ENCODE peak calls at places on chromosomes 16 and 17, in six cellular contexts. C is NCI-H1436, I is uterus, H is NCI-H345, J is choroid plexus epithelial cell, P is activated T-cell treated with anti-CD3 and anti-CD28 coated beads for 1 hour. U is an unnamed sample.

GRCh38 chr17:54426287-54426886 is 474.3 kb upstream of the TOM1L1 start:
- DNase-seq in I (no peak), C (no peak), J (no peak), H (no peak), P (no peak), U (no peak)

GRCh38 chr16:89400740-89401139 is 89.6 kb downstream of the ANKRD11 start:
- DNase-seq in C (no peak), J (no peak), H (no peak), I (no peak), P (no peak), U (no peak)

GRCh38 chr16:84418056-84418849 is 49.9 kb downstream of the ATP2C2 start:
- DNase-seq in J (no peak), C (no peak), H (no peak), P (no peak), I (no peak), U (no peak)

GRCh38 chr16:25126820-25127232 is 15.3 kb downstream of the LCMT1 start:
- DNase-seq in C (peak; percentile 15), J (peak; percentile 88), P (no peak), I (no peak), H (peak; percentile 6), U (no peak)

GRCh38 chr17:29412780-29413565 is 22.8 kb downstream of the TAOK1 start:
- DNase-seq in C (no peak), I (no peak), P (no peak), H (no peak), J (peak; percentile 45), U (no peak)

GRCh38 chr17:8326591-8327583 is 12.8 kb upstream of the ODF4 start:
- DNase-seq in P (no peak), J (peak; percentile 26), C (peak; percentile 10), H (peak; percentile 5), I (peak; percentile 37), U (no peak)

GRCh38 chr17:57694051-57694450 is 51.0 kb downstream of the CCDC182 start:
- DNase-seq in I (no peak), H (no peak), J (no peak), P (no peak), C (no peak), U (no peak)

GRCh38 chr16:48053346-48053745 is 102.4 kb downstream of the ABCC12 start:
- DNase-seq in H (no peak), I (no peak), C (no peak), J (peak; percentile 89), P (no peak), U (no peak)

GRCh38 chr17:28147026-28147425 is 104.5 kb downstream of the NLK start:
- DNase-seq in J (no peak), I (no peak), H (no peak), P (no peak), C (peak; percentile 89), U (no peak)

GRCh38 chr17:73343168-73343634 is 31.4 kb upstream of the CDC42EP4 start:
- DNase-seq in H (no peak), P (no peak), I (peak; percentile 86), C (peak; percentile 85), J (peak; percentile 90), U (no peak)

GRCh38 chr17:49117581-49118230 is 14.9 kb upstream of the B4GALNT2 start:
- DNase-seq in C (no peak), H (no peak), I (no peak), P (no peak), J (no peak), U (no peak)

GRCh38 chr16:11976850-11977205 is 294 bp downstream of the SNX29 start:
- DNase-seq in J (no peak), I (no peak), H (no peak), C (no peak), P (no peak), U (no peak)

GRCh38 chr16:80369559-80369958 is 171.2 kb upstream of the DYNLRB2 start:
- DNase-seq in I (peak; percentile 66), H (no peak), P (no peak), J (peak; percentile 81), C (no peak), U (no peak)

GRCh38 chr16:56409195-56409594 is 16.1 kb downstream of the AMFR start:
- DNase-seq in P (no peak), C (no peak), I (no peak), J (peak; percentile 73), H (no peak), U (no peak)

GRCh38 chr16:66342294-66342900 is 24.1 kb upstream of the CDH5 start:
- DNase-seq in J (peak; percentile 32), I (no peak), C (no peak), H (no peak), P (peak; percentile 8), U (no peak)

GRCh38 chr16:64174327-64174726 is 947.5 kb downstream of the CDH11 start:
- DNase-seq in P (no peak), H (no peak), C (no peak), I (no peak), J (no peak), U (no peak)

GRCh38 chr16:15961060-15961511 is 11.7 kb downstream of the ABCC1 start:
- DNase-seq in I (no peak), C (no peak), H (no peak), P (peak; percentile 38), J (peak; percentile 60), U (no peak)

GRCh38 chr17:21014498-21014897 is 28.3 kb downstream of the USP22 start:
- DNase-seq in I (no peak), J (no peak), P (no peak), H (no peak), C (no peak), U (no peak)

GRCh38 chr16:14198603-14199002 is 127.5 kb downstream of the MRTFB start:
- DNase-seq in C (no peak), J (no peak), H (no peak), I (no peak), P (no peak), U (no peak)

GRCh38 chr17:78338860-78339259 is 21.0 kb downstream of the SOCS3 start:
- DNase-seq in H (no peak), C (no peak), P (no peak), I (no peak), J (no peak), U (no peak)

GRCh38 chr16:85276741-85277140 is 164.5 kb upstream of the CIBAR2 start:
- DNase-seq in H (no peak), C (no peak), J (no peak), P (no peak), I (no peak), U (no peak)

U was measured in vagina.